ENCODE peak calls at places on chromosomes 12 and 14, in nine cellular contexts. J is left ventricle myocardium inferior; M is ELR; O is HS-5; W is D721Med; D is caudate nucleus; H is activated CD4-positive, alpha-beta T cell treated with anti-CD3 and anti-CD28 coated beads, Interleukin-2, amount 10 ng/mL, durations not matched to agents 7 days and 5 days; G is progenitor cell of endocrine pancreas; V is amniotic stem cell. U is an unnamed sample.

GRCh38 chr14:101173698-101174521 is 270.4 kb upstream of the RTL1 start:
- DNase-seq in W (no peak), G (no peak), M (no peak), H (no peak), O (no peak), V (no peak), J (no peak), D (no peak), U (no peak)

GRCh38 chr12:14327717-14328116 is 37.8 kb upstream of the ATF7IP start:
- DNase-seq in G (no peak), V (no peak), H (no peak), O (peak), J (no peak), W (no peak), D (no peak), M (no peak), U (no peak)

GRCh38 chr14:77848031-77848430 is 48.1 kb downstream of the ADCK1 start:
- DNase-seq in D (no peak), M (no peak), G (no peak), J (no peak), H (no peak), W (no peak), V (no peak), O (no peak), U (no peak)

GRCh38 chr12:253116-253831 is 9.4 kb downstream of the SLC6A13 start:
- DNase-seq in H (no peak), G (no peak), W (no peak), V (no peak), J (no peak), O (no peak), M (no peak), D (no peak), U (no peak)

GRCh38 chr12:47904647-47905312 is at the start of gene VDR:
- DNase-seq in D (no peak), O (peak), W (peak), J (peak), G (peak), V (peak), M (peak), H (peak), U (peak)

GRCh38 chr14:96189288-96189711 is 15.3 kb upstream of the BDKRB2 start:
- DNase-seq in G (no peak), D (no peak), W (no peak), O (no peak), V (no peak), M (peak), H (no peak), J (no peak), U (no peak)

GRCh38 chr14:90577661-90578282 is 180.9 kb downstream of the CALM1 start:
- DNase-seq in H (no peak), G (no peak), O (no peak), J (peak), V (no peak), D (no peak), M (no peak), W (no peak), U (no peak)

GRCh38 chr14:31057035-31057434 is 30.9 kb upstream of the STRN3 start:
- DNase-seq in O (no peak), J (no peak), W (no peak), G (no peak), H (no peak), V (no peak), M (no peak), D (no peak), U (no peak)

GRCh38 chr14:89858084-89858483 is 96.4 kb downstream of the EFCAB11 start:
- DNase-seq in G (no peak), H (no peak), J (no peak), W (no peak), O (no peak), D (no peak), M (no peak), V (no peak), U (no peak)

GRCh38 chr12:130423136-130423535 is 85.4 kb downstream of the PIWIL1 start:
- DNase-seq in J (no peak), O (no peak), V (no peak), G (no peak), M (no peak), H (no peak), W (no peak), D (no peak), U (no peak)

GRCh38 chr12:95908573-95908972 is 33.8 kb downstream of the CCDC38 start:
- DNase-seq in D (no peak), G (no peak), W (no peak), V (no peak), M (peak), H (no peak), O (peak), J (no peak), U (no peak)

GRCh38 chr12:52323001-52323400 is 1.8 kb upstream of the KRT83 start:
- DNase-seq in J (no peak), G (no peak), M (no peak), V (no peak), H (no peak), D (no peak), O (no peak), W (no peak), U (no peak)

GRCh38 chr12:6752181-6752930 is 585 bp downstream of the MLF2 start:
- DNase-seq in O (no peak), J (peak), G (no peak), H (peak), V (peak), M (peak), W (no peak), D (no peak), U (peak)

GRCh38 chr12:125922328-125922727 is 857.1 kb downstream of the AACS start:
- DNase-seq in M (no peak), W (no peak), V (no peak), G (no peak), D (no peak), O (no peak), H (no peak), J (no peak), U (no peak)

GRCh38 chr12:73863541-73863940 is 674.1 kb upstream of the ATXN7L3B start:
- DNase-seq in G (no peak), V (no peak), J (no peak), D (no peak), W (no peak), O (peak), H (no peak), M (peak), U (no peak)

GRCh38 chr12:66665416-66665815 is 13.5 kb downstream of the GRIP1 start:
- DNase-seq in W (no peak), V (no peak), G (no peak), D (no peak), H (no peak), O (peak), M (peak), J (no peak), U (peak)

GRCh38 chr14:103896578-103896977 is 31.7 kb upstream of the TDRD9 start:
- DNase-seq in H (no peak), J (no peak), G (no peak), W (no peak), D (no peak), M (no peak), V (no peak), O (no peak), U (no peak)

GRCh38 chr12:68479261-68479581 is 131.5 kb upstream of the RAP1B start:
- DNase-seq in O (no peak), D (no peak), M (no peak), J (no peak), W (no peak), V (peak), H (no peak), G (no peak), U (no peak)

GRCh38 chr14:102362084-102362483 is 606 bp downstream of the CINP start:
- DNase-seq in O (peak), J (no peak), V (no peak), H (peak), G (no peak), M (peak), D (no peak), W (no peak), U (no peak)

GRCh38 chr12:19726122-19726521 is 286.8 kb downstream of the AEBP2 start:
- DNase-seq in M (no peak), H (no peak), J (no peak), V (no peak), W (no peak), D (no peak), O (no peak), G (no peak), U (no peak)

GRCh38 chr14:78595797-78596196 is 425.6 kb downstream of the NRXN3 start:
- DNase-seq in W (no peak), O (no peak), H (no peak), V (no peak), M (peak), G (no peak), J (no peak), D (no peak), U (no peak)

GRCh38 chr12:118330421-118331018 is 42.2 kb downstream of the TAOK3 start:
- DNase-seq in G (no peak), V (peak), O (no peak), H (no peak), W (no peak), D (no peak), M (peak), J (no peak), U (no peak)

GRCh38 chr12:96466939-96467751 is 22.2 kb upstream of the CFAP54 start:
- DNase-seq in V (no peak), H (no peak), O (no peak), D (no peak), W (no peak), M (peak), G (no peak), J (no peak), U (no peak)

GRCh38 chr12:121550974-121551631 is 29.7 kb downstream of the KDM2B start:
- DNase-seq in G (no peak), D (no peak), O (no peak), M (no peak), H (no peak), V (no peak), J (no peak), W (no peak), U (no peak)

GRCh38 chr12:123655420-123655819 is 15.5 kb upstream of the TCTN2 start:
- DNase-seq in J (peak), O (no peak), H (no peak), V (no peak), W (no peak), D (no peak), G (no peak), M (no peak), U (no peak)

GRCh38 chr12:26878661-26879119 is 45.7 kb upstream of the ITPR2 start:
- DNase-seq in O (no peak), D (peak), J (peak), W (no peak), H (no peak), M (no peak), V (no peak), G (no peak), U (no peak)

GRCh38 chr12:46560874-46561273 is 188.3 kb upstream of the SLC38A2 start:
- DNase-seq in J (no peak), W (no peak), H (no peak), O (no peak), G (no peak), D (no peak), M (no peak), V (no peak), U (no peak)

GRCh38 chr14:100386121-100386520 is 63.0 kb downstream of the SLC25A47 start:
- DNase-seq in J (no peak), G (no peak), W (no peak), V (no peak), H (no peak), D (no peak), O (no peak), M (peak), U (no peak)

GRCh38 chr12:109462868-109463692 is 14.0 kb downstream of the KCTD10 start:
- DNase-seq in G (no peak), D (no peak), J (peak), V (peak), H (peak), W (no peak), O (peak), M (peak), U (peak)

GRCh38 chr12:3698218-3698974 is 54.5 kb downstream of the CRACR2A start:
- DNase-seq in V (peak), D (no peak), O (peak), H (no peak), M (peak), G (no peak), W (no peak), J (no peak), U (peak)

GRCh38 chr14:102777711-102778615 is 714 bp downstream of the TRAF3 start:
- DNase-seq in D (no peak), G (no peak), H (peak), J (peak), V (peak), M (peak), W (no peak), O (no peak), U (no peak)

U was measured in HS-27A.